ENCODE peak calls at places on chromosomes 6 and 20, in four cellular contexts. Y is keratinocyte, I is AG10803, T is neural progenitor cell. P is an unnamed sample.

GRCh38 chr6:5132741-5133140 is 47.6 kb downstream of the PPP1R3G start:
- DNase-seq in T (peak), Y (no peak), I (peak), P (no peak)

GRCh38 chr6:112946051-112946450 is 598.9 kb downstream of the RFPL4B start:
- DNase-seq in I (peak), T (no peak), Y (no peak), P (no peak)

GRCh38 chr6:4848382-4849068 is 72.3 kb downstream of the CDYL start:
- DNase-seq in T (peak), Y (no peak), I (no peak), P (no peak)

GRCh38 chr6:148973809-148974208 is 227.0 kb downstream of the UST start:
- DNase-seq in T (no peak), Y (no peak), I (peak), P (no peak)

GRCh38 chr20:20888273-20888656 is 175.8 kb upstream of the RALGAPA2 start:
- DNase-seq in Y (no peak), I (no peak), T (peak), P (no peak)

GRCh38 chr6:105591053-105591452 is 188.2 kb upstream of the PREP start:
- DNase-seq in I (peak), T (no peak), Y (no peak), P (no peak)

GRCh38 chr6:14553515-14553914 is 435.9 kb downstream of the CD83 start:
- DNase-seq in T (no peak), I (no peak), Y (no peak), P (no peak)

GRCh38 chr6:73695619-73696421 is at the start of gene CD109:
- DNase-seq in Y (no peak), T (peak), I (peak), P (peak)

GRCh38 chr20:62557425-62557824 is 81.6 kb upstream of the GATA5 start:
- DNase-seq in T (no peak), I (no peak), Y (no peak), P (no peak)

GRCh38 chr6:31585531-31585930 is 546 bp upstream of the LST1 start:
- DNase-seq in T (peak), Y (no peak), I (no peak), P (peak)

GRCh38 chr6:151071295-151071694 is 168.5 kb upstream of the AKAP12 start:
- DNase-seq in I (peak), Y (no peak), T (no peak), P (no peak)

GRCh38 chr6:145815875-145816274 is 1.3 kb upstream of the FBXO30 start:
- DNase-seq in I (no peak), Y (no peak), T (no peak), P (no peak)

GRCh38 chr20:8389381-8390368 is 257.6 kb downstream of the PLCB1 start:
- DNase-seq in I (peak), Y (no peak), T (peak), P (peak)

DNA sequence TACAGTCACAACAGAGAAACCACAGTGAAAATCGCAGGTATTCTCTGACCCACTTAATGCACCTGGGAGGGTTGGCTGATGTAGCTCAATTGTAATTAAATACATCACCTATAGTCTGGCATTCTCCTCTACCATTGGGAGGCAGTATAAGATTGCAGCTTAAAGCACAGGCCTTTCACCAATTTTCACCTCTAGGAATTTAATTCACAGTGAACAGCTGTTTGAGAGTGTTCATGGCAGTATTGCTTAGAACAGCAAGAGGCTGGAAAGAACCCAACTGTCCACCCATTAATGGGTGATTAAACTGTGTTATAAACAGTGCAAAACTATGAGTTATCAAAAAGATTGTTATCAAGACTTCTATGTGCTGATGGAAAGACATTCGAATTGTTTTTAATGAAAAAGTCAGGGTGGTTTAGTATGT is 2.0 kb downstream of the EDEM2 start:
- DNase-seq in I (peak), Y (peak), T (peak), P (peak)
- H3K4me3 ChIP-seq in I (no peak), Y (no peak), T (no peak), P (no peak)

DNA sequence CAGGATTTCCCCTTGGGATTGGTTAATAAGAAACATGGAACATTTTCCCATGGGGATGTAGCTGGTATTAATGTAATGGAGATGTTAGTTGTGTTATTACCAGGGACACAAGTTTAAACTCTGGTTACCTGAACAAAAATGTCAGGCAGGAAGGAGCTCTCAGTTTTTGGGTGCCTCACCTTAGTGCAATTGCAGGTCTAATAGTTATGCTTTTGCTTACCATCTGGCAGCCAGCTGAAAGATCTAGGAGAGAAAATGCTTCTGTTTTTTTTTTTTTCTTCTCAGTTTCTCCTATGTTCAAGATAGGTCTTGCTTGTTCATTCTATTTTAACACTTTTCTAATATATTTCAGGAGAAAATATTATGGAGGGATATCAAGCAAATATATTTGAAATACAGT is 4.1 kb upstream of the UBE2J1 start:
- DNase-seq in T (no peak), I (no peak), Y (no peak), P (peak)
- H3K4me3 ChIP-seq in T (no peak), I (no peak), Y (no peak), P (peak)

GRCh38 chr6:71403422-71404134 is 115.0 kb downstream of the OGFRL1 start:
- DNase-seq in T (peak), I (no peak), Y (no peak), P (no peak)
- H3K4me3 ChIP-seq in T (no peak), I (no peak), Y (no peak), P (no peak)

DNA sequence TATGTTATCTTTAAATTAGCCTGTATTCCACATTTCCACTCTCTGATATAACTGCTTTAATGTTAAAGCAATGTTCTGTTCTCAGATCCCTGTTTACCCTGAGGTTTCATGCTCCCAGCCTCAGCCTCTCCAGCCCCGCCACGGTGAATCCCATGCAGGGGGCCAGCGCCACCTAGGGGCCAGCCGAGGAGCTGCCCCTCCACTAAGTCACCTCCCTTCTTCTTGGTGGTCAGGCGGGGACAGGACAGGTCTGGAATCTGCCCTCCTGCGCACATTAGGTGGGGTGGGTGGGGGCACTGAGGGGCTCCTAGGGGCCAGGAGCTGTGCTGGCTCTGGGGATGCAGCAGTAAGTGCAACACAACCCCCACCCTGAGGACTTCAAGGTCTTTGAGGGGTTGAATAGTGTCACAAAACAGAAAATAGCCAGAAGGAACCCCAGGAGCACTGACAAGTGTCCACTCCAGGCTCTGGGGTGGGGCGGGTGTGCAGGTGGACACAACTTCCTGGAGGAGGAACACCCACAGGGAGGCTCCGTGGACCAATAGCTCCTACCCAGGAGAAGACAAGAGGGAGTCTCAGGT is 61.6 kb downstream of the RAB44 start:
- DNase-seq in T (peak), Y (no peak), I (peak), P (peak)
- H3K4me3 ChIP-seq in T (no peak), Y (no peak), I (no peak), P (no peak)

GRCh38 chr6:54068694-54069093 is 42.5 kb upstream of the MLIP start:
- DNase-seq in Y (no peak), T (no peak), I (no peak), P (no peak)

GRCh38 chr6:54073487-54073886 is 37.8 kb upstream of the MLIP start:
- DNase-seq in Y (no peak), I (no peak), T (no peak), P (no peak)

GRCh38 chr6:54072708-54073313 is 38.4 kb upstream of the MLIP start:
- DNase-seq in T (no peak), I (peak), Y (no peak), P (no peak)

GRCh38 chr6:54071941-54072340 is 39.3 kb upstream of the MLIP start:
- DNase-seq in T (no peak), I (no peak), Y (no peak), P (no peak)

GRCh38 chr6:54070025-54070424 is 41.2 kb upstream of the MLIP start:
- DNase-seq in Y (no peak), I (no peak), T (no peak), P (no peak)
- H3K4me3 ChIP-seq in Y (peak), I (no peak), T (no peak), P (no peak)

GRCh38 chr6:125781307-125781868 is 9.4 kb upstream of the NCOA7 start:
- DNase-seq in T (no peak), I (peak), Y (no peak), P (peak)
- H3K4me3 ChIP-seq in T (peak), I (peak), Y (peak), P (peak)

GRCh38 chr6:44193307-44193910 is 23.3 kb upstream of the MYMX start:
- DNase-seq in T (no peak), Y (no peak), I (no peak), P (no peak)

GRCh38 chr6:44194326-44194725 is 22.4 kb upstream of the MYMX start:
- DNase-seq in T (no peak), I (no peak), Y (no peak), P (no peak)

GRCh38 chr6:44189257-44189656 is 27.5 kb upstream of the MYMX start:
- DNase-seq in Y (no peak), T (no peak), I (no peak), P (no peak)

GRCh38 chr6:44190712-44191111 is 26.0 kb upstream of the MYMX start:
- DNase-seq in I (no peak), Y (no peak), T (no peak), P (no peak)

DNA sequence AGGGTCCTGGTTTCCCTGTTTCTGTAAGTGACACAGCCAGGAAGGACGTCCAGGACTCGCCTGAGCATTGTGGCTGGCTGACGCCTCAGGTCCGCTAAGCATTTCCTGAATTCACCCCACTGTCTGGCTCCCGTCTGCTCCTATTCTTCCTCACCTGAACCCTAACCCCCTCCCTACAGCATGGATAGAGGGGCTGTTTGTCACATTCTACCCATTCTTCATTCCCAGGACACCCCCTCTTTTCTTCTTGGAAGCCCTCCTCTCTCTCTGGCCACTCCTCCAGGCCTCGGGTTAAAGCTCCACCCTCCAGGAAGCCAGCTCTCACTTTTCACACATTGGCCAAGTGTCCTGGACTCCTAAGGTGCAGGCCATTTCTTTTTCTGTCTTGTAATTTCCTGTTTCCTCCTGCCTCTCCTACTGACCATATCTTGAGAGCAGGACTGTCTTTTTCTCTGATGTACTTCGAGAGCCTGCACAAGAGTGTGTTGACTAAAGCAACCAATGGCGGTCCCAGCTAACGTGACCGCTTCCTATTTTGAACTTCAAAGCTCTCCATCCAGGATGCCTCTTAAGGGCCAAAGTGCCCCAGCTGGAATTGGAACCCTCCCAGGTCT is 24.2 kb upstream of the MYMX start:
- DNase-seq in I (no peak), T (peak), Y (no peak), P (no peak)
- H3K4me3 ChIP-seq in I (no peak), T (no peak), Y (no peak), P (no peak)